ENCODE peak calls at places on chromosomes 4 and X, in eight cellular contexts. N, C, R, K, H, F, I and O are unnamed samples.

GRCh38 chrX:101078716-101079115 is at the start of gene TMEM35A:
- DNase-seq in N (peak), C (no peak), R (no peak), K (no peak), H (peak), F (peak), I (no peak), O (no peak)

GRCh38 chr4:154691229-154691628 is 52.6 kb upstream of the LRAT start:
- DNase-seq in N (no peak), C (no peak), R (no peak), K (no peak), H (no peak), F (no peak), I (no peak), O (no peak)

GRCh38 chrX:153635788-153636668 is 11.0 kb upstream of the DUSP9 start:
- DNase-seq in N (no peak), C (peak), R (peak), K (no peak), H (peak), F (peak), I (no peak), O (peak)

GRCh38 chr4:88003261-88003660 is 4.2 kb upstream of the PKD2 start:
- DNase-seq in N (no peak), C (no peak), R (no peak), K (no peak), H (no peak), F (no peak), I (no peak), O (no peak)

GRCh38 chr4:172962564-172963353 is 205.9 kb upstream of the GALNT7 start:
- DNase-seq in N (no peak), C (no peak), R (no peak), K (peak), H (peak), F (no peak), I (no peak), O (no peak)

GRCh38 chrX:102957751-102958150 is 20.7 kb downstream of the RAB40AL start:
- DNase-seq in N (no peak), C (no peak), R (no peak), K (no peak), H (no peak), F (no peak), I (no peak), O (no peak)

GRCh38 chr4:860561-860960 is 34.6 kb upstream of the CPLX1 start:
- DNase-seq in N (no peak), C (no peak), R (no peak), K (no peak), H (no peak), F (no peak), I (no peak), O (no peak)

GRCh38 chrX:821311-822178 is 191.0 kb downstream of the SHOX start:
- DNase-seq in N (no peak), C (no peak), R (no peak), K (no peak), H (no peak), F (no peak), I (no peak), O (no peak)

GRCh38 chrX:21658152-21658737 is at the start of gene KLHL34:
- DNase-seq in N (no peak), C (peak), R (no peak), K (no peak), H (no peak), F (no peak), I (no peak), O (peak)

GRCh38 chr4:157013656-157014055 is 42.1 kb upstream of the PDGFC start:
- DNase-seq in N (no peak), C (no peak), R (no peak), K (no peak), H (peak), F (no peak), I (no peak), O (no peak)

GRCh38 chrX:154120567-154120966 is 23.1 kb upstream of the MECP2 start:
- DNase-seq in N (no peak), C (no peak), R (no peak), K (no peak), H (no peak), F (no peak), I (no peak), O (no peak)

GRCh38 chrX:63761639-63762038 is 23.4 kb downstream of the ARHGEF9 start:
- DNase-seq in N (no peak), C (no peak), R (peak), K (no peak), H (no peak), F (no peak), I (no peak), O (no peak)

GRCh38 chrX:120791013-120791643 is 84.5 kb downstream of the CT47B1 start:
- DNase-seq in N (no peak), C (no peak), R (no peak), K (peak), H (peak), F (no peak), I (peak), O (no peak)

GRCh38 chr4:113978561-113979156 is 788 bp downstream of the ARSJ start:
- DNase-seq in N (peak), C (no peak), R (no peak), K (no peak), H (no peak), F (peak), I (no peak), O (no peak)

GRCh38 chrX:151030845-151031244 is 47.7 kb downstream of the HMGB3 start:
- DNase-seq in N (no peak), C (no peak), R (no peak), K (no peak), H (no peak), F (no peak), I (no peak), O (no peak)

GRCh38 chr4:139453371-139454110 is 380 bp upstream of the RAB33B start:
- DNase-seq in N (peak), C (peak), R (peak), K (peak), H (peak), F (peak), I (peak), O (peak)
- TF ChIP-seq CTCF in N (no peak), C (no peak), R (peak), K (no peak), H (no peak), F (no peak), I (peak), O (no peak)

DNA sequence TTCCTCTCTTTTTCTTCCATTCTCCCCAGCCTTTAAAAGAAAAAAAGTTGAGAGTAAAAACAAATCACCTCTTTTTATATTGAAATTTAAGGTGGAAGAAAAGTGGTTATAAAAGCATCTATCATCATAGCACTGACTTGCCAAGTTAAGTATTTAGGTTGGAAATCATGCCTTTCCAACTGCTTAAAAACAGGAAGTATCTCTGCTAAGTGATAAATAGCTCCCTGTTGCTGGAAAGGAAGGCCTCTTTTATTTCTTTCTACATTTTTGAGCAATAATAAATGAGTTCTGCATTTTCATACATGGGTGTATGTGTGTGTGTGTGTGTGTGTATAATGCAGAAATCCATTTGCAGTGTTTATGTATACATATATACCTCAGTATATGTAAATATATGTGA is 163.2 kb upstream of the SPRY1 start:
- DNase-seq in N (no peak), C (no peak), R (no peak), K (no peak), H (no peak), F (no peak), I (no peak), O (no peak)
- TF ChIP-seq CTCF in N (no peak), C (no peak), R (no peak), K (no peak), H (no peak), F (no peak), I (no peak), O (no peak)

GRCh38 chr4:111632752-111633151 is 512.5 kb upstream of the FAM241A start:
- DNase-seq in N (no peak), C (no peak), R (no peak), K (no peak), H (peak), F (no peak), I (no peak), O (no peak)

GRCh38 chr4:111628437-111628836 is 516.8 kb upstream of the FAM241A start:
- DNase-seq in N (no peak), C (no peak), R (no peak), K (no peak), H (no peak), F (no peak), I (no peak), O (no peak)

GRCh38 chr4:111630705-111631104 is 514.5 kb upstream of the FAM241A start:
- DNase-seq in N (no peak), C (no peak), R (peak), K (no peak), H (peak), F (peak), I (no peak), O (no peak)

GRCh38 chr4:111633663-111634266 is 511.5 kb upstream of the FAM241A start:
- DNase-seq in N (no peak), C (no peak), R (no peak), K (no peak), H (no peak), F (no peak), I (no peak), O (no peak)

DNA sequence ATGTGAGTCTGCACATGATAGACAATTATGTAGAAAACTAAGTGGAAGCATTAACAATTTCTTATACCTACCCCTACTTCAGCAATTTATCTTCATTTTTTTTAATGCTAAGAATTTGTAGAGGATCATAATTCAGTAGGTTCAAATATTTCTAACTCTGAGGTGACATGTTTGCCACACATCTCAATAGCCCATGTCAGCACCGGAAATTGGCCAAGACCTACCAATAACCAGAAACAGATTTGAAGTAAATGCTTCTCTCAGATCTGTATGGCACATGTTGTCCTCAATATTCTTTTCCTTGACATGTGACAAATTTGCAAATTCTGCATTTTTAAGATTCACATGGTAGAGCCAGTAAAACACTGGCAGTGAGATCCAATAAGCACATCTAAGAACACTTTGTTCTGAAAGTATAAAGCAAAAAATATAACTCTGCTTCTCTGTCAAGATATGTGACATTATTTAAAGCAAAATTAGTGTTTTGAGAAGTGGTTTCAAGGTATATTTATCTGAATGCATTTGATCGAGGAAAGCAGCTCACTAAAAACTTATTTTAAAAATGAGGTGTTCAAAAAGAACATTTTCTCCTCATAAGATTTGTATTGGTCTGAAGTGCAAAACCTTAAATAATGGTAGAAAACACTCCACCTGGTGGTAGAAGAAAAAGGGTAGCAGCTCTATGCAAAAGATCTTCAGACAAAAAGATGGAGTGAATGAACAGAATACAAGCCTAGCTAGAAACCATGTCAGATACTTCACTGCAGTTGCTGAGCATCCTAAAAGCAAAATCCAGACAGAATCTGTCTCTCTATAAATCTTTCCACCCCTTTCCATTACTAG is 513.9 kb upstream of the FAM241A start:
- DNase-seq in N (no peak), C (no peak), R (peak), K (no peak), H (peak), F (peak), I (no peak), O (no peak)
- TF ChIP-seq CTCF in N (peak), C (peak), R (peak), K (no peak), H (peak), F (peak), I (no peak), O (peak)

GRCh38 chrX:80812176-80812575 is 2.5 kb upstream of the BRWD3 start:
- DNase-seq in N (no peak), C (peak), R (peak), K (peak), H (no peak), F (peak), I (peak), O (no peak)
- TF ChIP-seq CTCF in N (no peak), C (no peak), R (peak), K (no peak), H (peak), F (peak), I (no peak), O (no peak)

DNA sequence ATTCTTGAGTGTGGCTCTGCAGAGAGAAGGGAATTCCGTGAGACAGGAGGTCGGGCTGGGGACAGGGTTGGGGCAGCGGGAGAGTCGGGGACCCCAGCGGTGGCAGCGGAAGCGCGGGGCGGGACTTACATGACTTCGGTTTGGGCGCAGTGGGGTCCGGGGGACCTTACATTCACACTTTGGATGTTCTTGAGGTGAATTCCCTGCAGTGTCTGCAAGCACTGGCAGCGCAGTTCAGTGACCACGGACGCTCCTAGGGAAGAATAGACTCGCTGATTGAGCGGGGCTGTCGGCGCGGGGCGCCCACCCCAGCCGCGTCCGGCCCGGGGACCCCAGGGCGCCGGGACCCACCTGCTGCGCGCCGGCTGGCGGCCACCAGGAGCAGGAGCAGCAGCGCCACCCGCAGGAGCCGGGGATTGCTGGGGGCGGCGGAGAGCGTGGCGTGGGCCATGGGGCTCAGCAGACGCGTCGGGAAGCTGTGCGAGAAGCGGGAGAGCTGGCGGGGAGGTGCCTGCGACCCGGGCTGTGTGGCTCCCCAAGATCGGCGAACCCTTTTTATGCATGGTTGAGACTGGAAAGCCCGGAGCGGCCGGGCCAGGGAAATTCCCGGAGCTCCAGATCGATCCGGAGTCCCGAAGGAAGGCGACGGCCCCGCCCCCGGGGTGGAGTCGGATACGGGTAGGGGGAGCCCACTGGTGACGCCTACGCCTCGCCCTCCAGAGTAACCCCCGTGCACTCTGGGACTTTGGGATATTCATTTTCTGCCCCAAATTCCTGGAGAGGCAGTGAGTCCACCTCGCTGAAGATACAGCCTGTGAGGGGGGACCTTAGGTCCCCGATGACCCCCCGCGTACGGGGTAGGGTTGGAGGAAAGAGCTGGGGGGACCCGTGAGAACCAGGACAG is at the start of gene CXCL3:
- DNase-seq in N (peak), C (peak), R (no peak), K (peak), H (peak), F (peak), I (peak), O (peak)
- TF ChIP-seq CTCF in N (no peak), C (no peak), R (no peak), K (peak), H (no peak), F (peak), I (peak), O (no peak)

GRCh38 chr4:8428288-8429097 is 12.0 kb downstream of the ACOX3 start:
- DNase-seq in N (peak), C (peak), R (peak), K (peak), H (peak), F (peak), I (peak), O (peak)
- TF ChIP-seq CTCF in N (peak), C (no peak), R (peak), K (no peak), H (peak), F (peak), I (no peak), O (peak)

DNA sequence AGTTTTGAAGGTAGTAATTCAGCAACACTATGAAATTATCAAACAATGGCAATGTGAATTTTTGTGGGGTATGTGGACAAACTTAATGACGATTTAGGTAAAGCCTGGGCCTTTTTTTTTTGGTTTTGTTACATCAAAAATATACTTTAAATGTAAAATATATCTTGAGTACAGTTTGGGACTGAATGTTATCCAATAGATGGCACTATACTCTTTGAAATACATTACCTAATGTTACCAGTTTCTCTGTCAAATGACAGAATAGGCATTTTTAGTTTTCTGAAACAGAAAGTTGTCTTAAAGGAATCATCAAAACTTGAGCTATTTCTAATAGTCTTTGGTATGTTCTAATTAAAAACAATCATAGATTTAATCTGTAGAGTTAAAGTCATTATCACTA is 1651.9 kb downstream of the C4orf33 start:
- DNase-seq in N (no peak), C (no peak), R (peak), K (no peak), H (peak), F (no peak), I (no peak), O (peak)
- TF ChIP-seq CTCF in N (peak), C (no peak), R (peak), K (no peak), H (peak), F (peak), I (no peak), O (no peak)

GRCh38 chr4:149896428-149896827 is 80.8 kb upstream of the IQCM start:
- DNase-seq in N (peak), C (no peak), R (no peak), K (no peak), H (peak), F (peak), I (no peak), O (no peak)
- TF ChIP-seq CTCF in N (peak), C (no peak), R (no peak), K (peak), H (peak), F (peak), I (no peak), O (peak)